ENCODE peak calls at places on chromosomes 2 and 18, in seven cellular contexts. R is T follicular helper cell; A is myocyte; V is activated naive CD4-positive, alpha-beta T cell; M is hepatocyte; S is hypothalamus; D is neural crest cell. Y is an unnamed sample.

GRCh38 chr18:24850532-24850931 is 390.1 kb downstream of the HRH4 start:
- DNase-seq in A (no peak), M (no peak), D (no peak), S (no peak), V (no peak), R (no peak), Y (no peak)

GRCh38 chr2:48944961-48945360 is 189.4 kb upstream of the LHCGR start:
- DNase-seq in M (no peak), A (no peak), V (no peak), R (no peak), S (no peak), D (no peak), Y (no peak)

GRCh38 chr2:131031431-131031841 is 61.8 kb downstream of the FAM168B start:
- DNase-seq in V (no peak), S (no peak), D (no peak), A (no peak), M (no peak), R (no peak), Y (no peak)

GRCh38 chr2:181970160-181970794 is 15.4 kb upstream of the PPP1R1C start:
- DNase-seq in M (peak; percentile 19), R (no peak), V (no peak), S (no peak), A (no peak), D (no peak), Y (no peak)

GRCh38 chr18:12253517-12254136 is 534 bp upstream of the CIDEA start:
- DNase-seq in A (no peak), S (no peak), D (no peak), R (no peak), V (no peak), M (no peak), Y (no peak)

GRCh38 chr2:63827749-63828148 is 13.9 kb upstream of the UGP2 start:
- DNase-seq in R (no peak), M (peak; percentile 65), V (no peak), A (peak; percentile 83), S (no peak), D (no peak), Y (no peak)

GRCh38 chr2:26274058-26274613 is 29.4 kb downstream of the HADHB start:
- DNase-seq in D (no peak), V (no peak), A (peak; percentile 85), M (peak; percentile 70), R (no peak), S (no peak), Y (no peak)

GRCh38 chr18:40678318-40678717 is 1276.7 kb upstream of the PIK3C3 start:
- DNase-seq in S (no peak), V (no peak), R (no peak), D (no peak), M (no peak), A (no peak), Y (no peak)

GRCh38 chr18:60693426-60693825 is 320.9 kb upstream of the MC4R start:
- DNase-seq in R (no peak), D (no peak), S (no peak), A (no peak), V (no peak), M (no peak), Y (no peak)

GRCh38 chr2:53500181-53500580 is 267.4 kb upstream of the CHAC2 start:
- DNase-seq in M (no peak), A (peak; percentile 33), S (no peak), D (no peak), R (no peak), V (no peak), Y (no peak)

GRCh38 chr18:56162871-56163270 is 475.5 kb downstream of the TXNL1 start:
- DNase-seq in V (no peak), R (no peak), A (peak; percentile 35), S (no peak), M (no peak), D (no peak), Y (no peak)

GRCh38 chr2:179031731-179032408 is 18.1 kb downstream of the CCDC141 start:
- DNase-seq in D (no peak), R (no peak), A (peak; percentile 63), S (no peak), M (peak; percentile 15), V (no peak), Y (no peak)

GRCh38 chr18:53991202-53991601 is 233.3 kb downstream of the MBD2 start:
- DNase-seq in A (peak; percentile 68), R (no peak), V (no peak), M (peak; percentile 17), D (no peak), S (no peak), Y (no peak)

Y was measured in posterior cingulate gyrus.